ENCODE peak calls at places on chromosome 6, in four cellular contexts. One of them, this sample, is unnamed.
A peak's percentile ranks its signal among the peaks of the same experiment; 100 is the strongest.

GRCh38 chr6:90028080-90028778 is 134.0 kb downstream of the GJA10 start:
- DNase-seq in HepG2: no peak
- DNase-seq in GM12878: no peak
- DNase-seq in H1: no peak
- DNase-seq in this sample: no peak

GRCh38 chr6:97392735-97393134 is 109.7 kb upstream of the MMS22L start:
- DNase-seq in HepG2: no peak
- DNase-seq in GM12878: no peak
- DNase-seq in H1: no peak
- DNase-seq in this sample: no peak

GRCh38 chr6:106273087-106273486 is 52.5 kb downstream of the ATG5 start:
- DNase-seq in HepG2: no peak
- DNase-seq in GM12878: peak; percentile 4
- DNase-seq in H1: no peak
- DNase-seq in this sample: no peak

GRCh38 chr6:158011478-158011920 is 29.8 kb downstream of the SYNJ2 start:
- DNase-seq in HepG2: peak; percentile 100
- DNase-seq in GM12878: no peak
- DNase-seq in H1: no peak
- DNase-seq in this sample: no peak

GRCh38 chr6:159036673-159037072 is 8.1 kb downstream of the TAGAP start:
- DNase-seq in HepG2: no peak
- DNase-seq in GM12878: no peak
- DNase-seq in H1: no peak
- DNase-seq in this sample: no peak

GRCh38 chr6:109237082-109237985 is 142.0 kb downstream of the CEP57L1 start:
- DNase-seq in HepG2: no peak
- DNase-seq in GM12878: no peak
- DNase-seq in H1: no peak
- DNase-seq in this sample: no peak

GRCh38 chr6:113772961-113773360 is 84.2 kb upstream of the MARCKS start:
- DNase-seq in HepG2: no peak
- DNase-seq in GM12878: no peak
- DNase-seq in H1: no peak
- DNase-seq in this sample: no peak

GRCh38 chr6:14848019-14848418 is 397.9 kb upstream of the JARID2 start:
- DNase-seq in HepG2: no peak
- DNase-seq in GM12878: no peak
- DNase-seq in H1: no peak
- DNase-seq in this sample: no peak

GRCh38 chr6:80382796-80383195 is 276.3 kb downstream of the BCKDHB start:
- DNase-seq in HepG2: no peak
- DNase-seq in GM12878: no peak
- DNase-seq in H1: no peak
- DNase-seq in this sample: no peak

GRCh38 chr6:129590408-129591022 is 119.5 kb downstream of the ARHGAP18 start:
- DNase-seq in HepG2: no peak
- DNase-seq in GM12878: no peak
- DNase-seq in H1: no peak
- DNase-seq in this sample: no peak

GRCh38 chr6:90230547-90231240 is 65.9 kb downstream of the BACH2 start:
- DNase-seq in HepG2: no peak
- DNase-seq in GM12878: no peak
- DNase-seq in H1: no peak
- DNase-seq in this sample: no peak

GRCh38 chr6:119147101-119148053 is 68.9 kb upstream of the FAM184A start:
- DNase-seq in HepG2: peak; percentile 92
- DNase-seq in GM12878: peak; percentile 60
- DNase-seq in H1: peak; percentile 41
- DNase-seq in this sample: no peak

GRCh38 chr6:170441316-170441715 is 111.8 kb downstream of the PSMB1 start:
- DNase-seq in HepG2: no peak
- DNase-seq in GM12878: no peak
- DNase-seq in H1: no peak
- DNase-seq in this sample: no peak

GRCh38 chr6:160974304-160974771 is 17.2 kb upstream of the MAP3K4 start:
- DNase-seq in HepG2: no peak
- DNase-seq in GM12878: no peak
- DNase-seq in H1: no peak
- DNase-seq in this sample: no peak

GRCh38 chr6:109010703-109011102 is 83.9 kb downstream of the SESN1 start:
- DNase-seq in HepG2: peak; percentile 5
- DNase-seq in GM12878: no peak
- DNase-seq in H1: no peak
- DNase-seq in this sample: no peak

GRCh38 chr6:94736231-94736630 is 841.1 kb upstream of the MANEA start:
- DNase-seq in HepG2: no peak
- DNase-seq in GM12878: no peak
- DNase-seq in H1: no peak
- DNase-seq in this sample: no peak

GRCh38 chr6:86152546-86152945 is 509.9 kb upstream of the SYNCRIP start:
- DNase-seq in HepG2: no peak
- DNase-seq in GM12878: no peak
- DNase-seq in H1: no peak
- DNase-seq in this sample: no peak

GRCh38 chr6:79269877-79270276 is 35.4 kb upstream of the HMGN3 start:
- DNase-seq in HepG2: no peak
- DNase-seq in GM12878: no peak
- DNase-seq in H1: no peak
- DNase-seq in this sample: no peak

GRCh38 chr6:115891111-115891669 is 169.5 kb downstream of the FRK start:
- DNase-seq in HepG2: no peak
- DNase-seq in GM12878: peak; percentile 70
- DNase-seq in H1: no peak
- DNase-seq in this sample: no peak

GRCh38 chr6:64255000-64255399 is 619.4 kb downstream of the PHF3 start:
- DNase-seq in HepG2: no peak
- DNase-seq in GM12878: no peak
- DNase-seq in H1: no peak
- DNase-seq in this sample: no peak

GRCh38 chr6:90492798-90493197 is 94.1 kb downstream of the MAP3K7 start:
- DNase-seq in HepG2: no peak
- DNase-seq in GM12878: no peak
- DNase-seq in H1: no peak
- DNase-seq in this sample: no peak

GRCh38 chr6:130694617-130695016 is 132.6 kb upstream of the SMLR1 start:
- DNase-seq in HepG2: no peak
- DNase-seq in GM12878: no peak
- DNase-seq in H1: no peak
- DNase-seq in this sample: no peak

GRCh38 chr6:18328549-18328922 is 58.6 kb upstream of the RNF144B start:
- DNase-seq in HepG2: no peak
- DNase-seq in GM12878: no peak
- DNase-seq in H1: no peak
- DNase-seq in this sample: no peak

GRCh38 chr6:48928937-48929336 is 534.1 kb downstream of the MMUT start:
- DNase-seq in HepG2: no peak
- DNase-seq in GM12878: no peak
- DNase-seq in H1: no peak
- DNase-seq in this sample: no peak

GRCh38 chr6:169156108-169156821 is 97.4 kb downstream of the THBS2 start:
- DNase-seq in HepG2: no peak
- DNase-seq in GM12878: no peak
- DNase-seq in H1: no peak
- DNase-seq in this sample: no peak

GRCh38 chr6:99905209-99906106 is 88.6 kb downstream of the MCHR2 start:
- DNase-seq in HepG2: peak; percentile 46
- DNase-seq in GM12878: no peak
- DNase-seq in H1: no peak
- DNase-seq in this sample: peak; percentile 15

GRCh38 chr6:106453756-106454367 is 93.3 kb downstream of the CRYBG1 start:
- DNase-seq in HepG2: no peak
- DNase-seq in GM12878: no peak
- DNase-seq in H1: peak; percentile 55
- DNase-seq in this sample: no peak

GRCh38 chr6:104182811-104183210 is 676.9 kb downstream of the HACE1 start:
- DNase-seq in HepG2: no peak
- DNase-seq in GM12878: no peak
- DNase-seq in H1: no peak
- DNase-seq in this sample: no peak

GRCh38 chr6:26555505-26556262 is 17.5 kb downstream of the HMGN4 start:
- DNase-seq in HepG2: no peak
- DNase-seq in GM12878: no peak
- DNase-seq in H1: peak; percentile 75
- DNase-seq in this sample: no peak

GRCh38 chr6:75579951-75580350 is 21.7 kb upstream of the SENP6 start:
- DNase-seq in HepG2: no peak
- DNase-seq in GM12878: no peak
- DNase-seq in H1: no peak
- DNase-seq in this sample: no peak

GRCh38 chr6:151056230-151056907 is 183.4 kb upstream of the AKAP12 start:
- DNase-seq in HepG2: peak; percentile 64
- DNase-seq in GM12878: no peak
- DNase-seq in H1: peak; percentile 24
- DNase-seq in this sample: no peak

GRCh38 chr6:166618866-166619761 is 7.9 kb downstream of the RPS6KA2 start:
- DNase-seq in HepG2: no peak
- DNase-seq in GM12878: no peak
- DNase-seq in H1: no peak
- DNase-seq in this sample: no peak

GRCh38 chr6:15879372-15880261 is 216.8 kb upstream of the DTNBP1 start:
- DNase-seq in HepG2: no peak
- DNase-seq in GM12878: no peak
- DNase-seq in H1: no peak
- DNase-seq in this sample: no peak

GRCh38 chr6:10547809-10548208 is 26.7 kb downstream of the GCNT2 start:
- DNase-seq in HepG2: no peak
- DNase-seq in GM12878: no peak
- DNase-seq in H1: no peak
- DNase-seq in this sample: no peak

GRCh38 chr6:35624341-35625070 is 64.2 kb downstream of the FKBP5 start:
- DNase-seq in HepG2: peak; percentile 47
- DNase-seq in GM12878: no peak
- DNase-seq in H1: no peak
- DNase-seq in this sample: no peak

GRCh38 chr6:166910601-166911000 is 45.7 kb downstream of the RNASET2 start:
- DNase-seq in HepG2: no peak
- DNase-seq in GM12878: no peak
- DNase-seq in H1: no peak
- DNase-seq in this sample: no peak

GRCh38 chr6:23006656-23007055 is 437.3 kb downstream of the HDGFL1 start:
- DNase-seq in HepG2: no peak
- DNase-seq in GM12878: no peak
- DNase-seq in H1: no peak
- DNase-seq in this sample: no peak

GRCh38 chr6:23003671-23004598 is 434.6 kb downstream of the HDGFL1 start:
- DNase-seq in HepG2: no peak
- DNase-seq in GM12878: no peak
- DNase-seq in H1: no peak
- DNase-seq in this sample: no peak

DNA sequence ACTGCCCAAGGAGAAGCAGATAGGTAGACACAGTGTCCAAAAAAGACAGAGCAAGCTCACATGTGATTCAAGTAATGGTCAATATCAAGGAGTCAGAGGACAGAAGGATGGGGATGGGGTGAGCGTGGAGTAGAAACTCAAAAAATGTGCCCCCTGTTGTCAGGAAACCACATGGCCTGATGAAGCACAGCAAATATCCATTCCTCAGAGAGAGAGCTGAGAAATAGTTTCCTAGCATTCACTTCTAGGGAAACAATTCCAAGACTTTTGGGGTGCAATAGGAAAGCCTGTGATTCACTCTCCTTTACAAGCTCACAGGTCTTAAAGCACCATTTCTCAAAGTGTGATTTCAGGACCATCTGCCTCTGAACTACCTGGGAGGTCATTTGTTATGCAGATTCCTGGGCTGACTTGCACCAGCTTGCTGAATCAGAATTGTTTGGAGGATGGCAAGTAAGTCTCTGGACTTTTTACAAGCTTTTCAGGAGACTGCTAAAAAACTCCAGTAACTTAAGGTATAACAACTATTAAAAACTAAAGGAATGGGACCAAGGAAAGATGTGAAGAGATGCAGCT is 432.8 kb downstream of the HDGFL1 start:
- DNase-seq in HepG2: no peak
- DNase-seq in GM12878: no peak
- DNase-seq in H1: no peak
- DNase-seq in this sample: peak; percentile 59
- TF ChIP-seq SUZ12 in HepG2: no peak
- TF ChIP-seq SUZ12 in GM12878: no peak
- TF ChIP-seq SUZ12 in H1: no peak
- TF ChIP-seq SUZ12 in this sample: no peak

GRCh38 chr6:1391692-1392309 is 2.4 kb downstream of the FOXF2 start:
- DNase-seq in HepG2: no peak
- DNase-seq in GM12878: no peak
- DNase-seq in H1: no peak
- DNase-seq in this sample: no peak
- H3K27me3 ChIP-seq in HepG2: peaks cover 92% of the 10 kb centered on the region
- H3K27me3 ChIP-seq in GM12878: peaks cover 24% of the 10 kb centered on the region
- H3K27me3 ChIP-seq in H1: peaks cover 99% of the 10 kb centered on the region
- H3K27me3 ChIP-seq in this sample: peaks cover 92% of the 10 kb centered on the region

GRCh38 chr6:133705731-133706130 is 183.2 kb upstream of the TCF21 start:
- DNase-seq in HepG2: no peak
- DNase-seq in GM12878: no peak
- DNase-seq in H1: no peak
- DNase-seq in this sample: no peak

GRCh38 chr6:133707456-133707855 is 181.5 kb upstream of the TCF21 start:
- DNase-seq in HepG2: no peak
- DNase-seq in GM12878: peak; percentile 5
- DNase-seq in H1: no peak
- DNase-seq in this sample: no peak

GRCh38 chr6:133705071-133705470 is 183.8 kb upstream of the TCF21 start:
- DNase-seq in HepG2: no peak
- DNase-seq in GM12878: no peak
- DNase-seq in H1: no peak
- DNase-seq in this sample: no peak

GRCh38 chr6:133715270-133715669 is 173.6 kb upstream of the TCF21 start:
- DNase-seq in HepG2: no peak
- DNase-seq in GM12878: no peak
- DNase-seq in H1: no peak
- DNase-seq in this sample: no peak

GRCh38 chr6:133710826-133711225 is 178.1 kb upstream of the TCF21 start:
- DNase-seq in HepG2: no peak
- DNase-seq in GM12878: no peak
- DNase-seq in H1: no peak
- DNase-seq in this sample: no peak
- TF ChIP-seq YY1 in HepG2: no peak
- TF ChIP-seq YY1 in GM12878: no peak
- TF ChIP-seq YY1 in H1: no peak
- TF ChIP-seq YY1 in this sample: no peak

DNA sequence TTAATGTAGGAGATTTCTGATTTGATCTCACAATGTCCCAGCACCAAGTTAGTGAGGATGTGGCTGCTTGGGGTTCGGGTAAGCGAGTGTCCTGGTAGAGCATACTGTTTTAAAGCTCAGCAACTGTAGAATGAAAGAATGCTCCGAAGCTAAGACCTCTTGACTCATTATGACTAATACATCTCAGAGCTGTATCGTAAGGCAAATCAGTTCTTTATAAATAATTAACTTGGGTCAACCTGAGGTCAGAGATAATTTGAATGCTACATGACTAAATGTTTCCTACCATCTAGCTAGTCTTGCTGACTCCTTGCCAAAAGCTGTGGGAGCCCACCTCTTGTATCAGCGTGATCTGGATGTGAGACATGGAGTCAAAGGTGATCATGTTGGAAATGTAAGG is 128.8 kb upstream of the PDE7B start:
- DNase-seq in HepG2: peak; percentile 5
- DNase-seq in GM12878: no peak
- DNase-seq in H1: no peak
- DNase-seq in this sample: no peak
- TF ChIP-seq SUZ12 in HepG2: no peak
- TF ChIP-seq SUZ12 in GM12878: no peak
- TF ChIP-seq SUZ12 in H1: no peak
- TF ChIP-seq SUZ12 in this sample: no peak